ENCODE peak calls at places on chromosomes 6 and 20, in ten cellular contexts. R is endothelial cell of umbilical vein; H is neuronal stem cell; D is cardiac muscle cell; Q is CD8-positive, alpha-beta T cell; U is PC-3; E is H9; V is aorta; F is GM23338; A is psoas muscle. L is an unnamed sample.

GRCh38 chr20:35947489-35947888 is 6.8 kb downstream of the SCAND1 start:
- DNase-seq in R (peak; percentile 14), H (no peak), D (peak; percentile 41), Q (peak; percentile 29), U (peak; percentile 56), E (peak; percentile 79), V (no peak), F (peak; percentile 86), A (no peak), L (no peak)

GRCh38 chr6:71983131-71983530 is 96.8 kb downstream of the RIMS1 start:
- DNase-seq in R (no peak), H (no peak), D (no peak), Q (no peak), U (no peak), E (no peak), V (no peak), F (no peak), A (no peak), L (no peak)

GRCh38 chr6:70413829-70414494 is 654 bp downstream of the FAM135A start:
- DNase-seq in R (peak; percentile 38), H (peak; percentile 17), D (peak; percentile 23), Q (no peak), U (peak; percentile 12), E (no peak), V (no peak), F (peak; percentile 43), A (no peak), L (no peak)

GRCh38 chr6:37456816-37457560 is 24.0 kb downstream of the CMTR1 start:
- DNase-seq in R (no peak), H (no peak), D (no peak), Q (no peak), U (peak; percentile 44), E (no peak), V (no peak), F (no peak), A (no peak), L (no peak)

GRCh38 chr6:41171908-41172307 is 9.0 kb upstream of the TREM2 start:
- DNase-seq in R (no peak), H (no peak), D (no peak), Q (no peak), U (no peak), E (peak; percentile 47), V (no peak), F (peak; percentile 47), A (no peak), L (no peak)

GRCh38 chr20:49367113-49367512 is 89.3 kb upstream of the ZNFX1 start:
- DNase-seq in R (no peak), H (no peak), D (no peak), Q (no peak), U (no peak), E (no peak), V (no peak), F (no peak), A (no peak), L (no peak)

GRCh38 chr20:54668271-54669053 is 193.1 kb downstream of the DOK5 start:
- DNase-seq in R (peak; percentile 34), H (no peak), D (peak; percentile 58), Q (peak; percentile 8), U (peak; percentile 63), E (peak; percentile 48), V (no peak), F (peak; percentile 69), A (no peak), L (no peak)

GRCh38 chr20:56551571-56551970 is 18.5 kb downstream of the FAM209B start:
- DNase-seq in R (no peak), H (no peak), D (no peak), Q (no peak), U (no peak), E (no peak), V (no peak), F (no peak), A (no peak), L (no peak)

GRCh38 chr20:54062812-54063280 is 7.5 kb downstream of the BCAS1 start:
- DNase-seq in R (peak; percentile 35), H (peak; percentile 15), D (peak; percentile 48), Q (no peak), U (peak; percentile 79), E (no peak), V (no peak), F (peak; percentile 62), A (no peak), L (no peak)

GRCh38 chr20:592506-592905 is 17.6 kb downstream of the TCF15 start:
- DNase-seq in R (no peak), H (no peak), D (no peak), Q (no peak), U (no peak), E (no peak), V (no peak), F (no peak), A (no peak), L (no peak)

GRCh38 chr20:53028337-53029007 is 56.3 kb downstream of the TSHZ2 start:
- DNase-seq in R (no peak), H (no peak), D (no peak), Q (no peak), U (no peak), E (no peak), V (no peak), F (no peak), A (no peak), L (no peak)

GRCh38 chr20:46831633-46832011 is 63.0 kb upstream of the EYA2 start:
- DNase-seq in R (no peak), H (no peak), D (no peak), Q (no peak), U (no peak), E (no peak), V (no peak), F (no peak), A (no peak), L (no peak)

GRCh38 chr6:3176562-3177355 is 19.4 kb upstream of the TUBB2A start:
- DNase-seq in R (peak; percentile 69), H (no peak), D (no peak), Q (peak; percentile 11), U (peak; percentile 62), E (no peak), V (no peak), F (no peak), A (no peak), L (no peak)

GRCh38 chr6:37800904-37801669 is 18.4 kb upstream of the ZFAND3 start:
- DNase-seq in R (no peak), H (no peak), D (no peak), Q (no peak), U (no peak), E (no peak), V (no peak), F (no peak), A (no peak), L (no peak)

GRCh38 chr20:35368616-35369423 is 43.0 kb downstream of the UQCC1 start:
- DNase-seq in R (no peak), H (no peak), D (peak; percentile 68), Q (no peak), U (no peak), E (peak; percentile 31), V (no peak), F (peak; percentile 29), A (peak; percentile 79), L (no peak)

GRCh38 chr6:54876871-54877270 is 30.3 kb downstream of the FAM83B start:
- DNase-seq in R (no peak), H (no peak), D (no peak), Q (no peak), U (no peak), E (no peak), V (no peak), F (no peak), A (no peak), L (no peak)
- H3K27ac ChIP-seq in R (no peak overlapping the region), H (no peak overlapping the region), D (no peak overlapping the region), Q (no peak overlapping the region), U (no peak overlapping the region), E (no peak overlapping the region), V (no peak overlapping the region), F (no peak overlapping the region), A (no peak overlapping the region), L (no peak overlapping the region)

GRCh38 chr20:38325167-38325566 is 21.1 kb upstream of the LBP start:
- DNase-seq in R (no peak), H (no peak), D (no peak), Q (no peak), U (no peak), E (no peak), V (no peak), F (no peak), A (no peak), L (no peak)
- H3K27ac ChIP-seq in R (no peak overlapping the region), H (no peak overlapping the region), D (no peak overlapping the region), Q (no peak overlapping the region), U (no peak overlapping the region), E (no peak overlapping the region), V (no peak overlapping the region), F (no peak overlapping the region), A (no peak overlapping the region), L (no peak overlapping the region)

DNA sequence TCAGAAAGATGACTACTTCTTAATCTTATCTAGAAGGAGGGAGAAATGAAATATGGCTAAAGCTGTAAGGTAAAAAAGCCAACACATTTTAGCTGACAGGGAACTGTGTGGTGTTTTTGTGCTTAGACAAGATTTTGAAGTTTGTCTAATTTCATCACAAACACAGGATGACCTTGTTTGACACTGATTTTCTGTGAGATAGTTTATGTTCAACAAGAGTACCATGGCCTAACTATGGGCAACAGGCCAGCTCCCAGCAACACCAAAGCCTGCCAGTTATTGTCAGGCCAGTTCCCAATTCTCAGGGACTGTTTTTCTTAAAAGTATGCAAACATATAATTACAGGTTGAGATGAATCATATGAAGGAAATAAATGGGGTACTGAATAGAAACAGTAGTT is 5.5 kb upstream of the ABCF1 start:
- DNase-seq in R (peak; percentile 51), H (no peak), D (no peak), Q (no peak), U (no peak), E (no peak), V (no peak), F (no peak), A (no peak), L (no peak)
- H3K27ac ChIP-seq in R (no peak overlapping the region), H (no peak overlapping the region), D (no peak overlapping the region), Q (no peak overlapping the region), U (no peak overlapping the region), E (no peak overlapping the region), V (no peak overlapping the region), F (peak overlapping the region; percentile 45), A (no peak overlapping the region), L (no peak overlapping the region)

DNA sequence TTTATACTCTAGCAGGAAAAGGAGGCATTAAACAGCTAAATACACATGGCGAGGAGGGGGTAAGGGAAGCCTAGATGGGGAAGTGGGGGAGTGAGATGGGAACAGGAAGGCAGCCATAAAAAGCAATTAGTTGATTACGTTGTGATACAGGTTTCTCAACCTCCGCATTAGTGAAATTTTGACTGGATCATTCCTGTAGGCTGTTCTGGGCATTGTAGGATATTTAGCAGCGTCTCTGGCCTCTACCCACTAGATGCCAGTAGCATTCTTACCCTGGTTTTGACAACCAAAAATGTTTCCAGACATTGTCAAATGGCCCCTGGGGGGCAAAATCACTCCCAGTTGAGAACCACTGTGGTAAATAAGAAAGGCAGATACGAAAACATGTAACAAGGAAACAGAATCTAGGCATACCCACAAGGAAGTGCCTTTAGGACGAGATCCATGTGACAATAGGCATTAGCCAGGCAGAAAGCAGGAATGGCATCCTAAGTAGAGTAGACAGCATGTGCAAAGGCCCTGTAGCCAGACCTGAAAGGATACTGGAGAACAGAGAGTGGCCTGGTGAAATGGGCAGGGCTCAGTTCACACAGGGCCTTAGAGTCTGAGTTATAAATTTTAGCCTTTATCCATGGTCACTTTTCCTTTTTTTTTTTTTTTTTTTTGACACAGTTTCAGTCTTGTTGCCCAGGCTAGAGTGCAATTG is 25.8 kb upstream of the PTPN1 start:
- DNase-seq in R (no peak), H (no peak), D (no peak), Q (no peak), U (no peak), E (no peak), V (no peak), F (no peak), A (no peak), L (no peak)
- H3K27ac ChIP-seq in R (peak overlapping the region; percentile 72), H (no peak overlapping the region), D (no peak overlapping the region), Q (peak overlapping the region; percentile 63), U (peak overlapping the region; percentile 44), E (no peak overlapping the region), V (no peak overlapping the region), F (no peak overlapping the region), A (peak overlapping the region; percentile 84), L (no peak overlapping the region)